ENCODE peak calls at places on chromosomes 12 and 14, in eight cellular contexts. K is uterus, W is Peyer's patch, Z is H1, X is suprapubic skin, J is body of pancreas, M is breast epithelium, S is stomach. B is an unnamed sample. For H3K4me1, the result is how much of the 10 kb centered on the place peaks cover.

GRCh38 chr12:68612245-68612644 is 1.5 kb downstream of the RAP1B start:
- DNase-seq in K (no peak), W (no peak), Z (no peak), X (no peak), J (no peak), M (no peak), S (no peak), B (no peak)

GRCh38 chr12:121167232-121167820 is 34.6 kb downstream of the P2RX7 start:
- DNase-seq in K (no peak), W (no peak), Z (no peak), X (no peak), J (no peak), M (no peak), S (no peak), B (no peak)

GRCh38 chr12:66405395-66405794 is 103.1 kb downstream of the HELB start:
- DNase-seq in K (no peak), W (no peak), Z (no peak), X (no peak), J (no peak), M (no peak), S (no peak), B (no peak)

GRCh38 chr12:93804392-93805179 is 127.4 kb downstream of the CRADD start:
- DNase-seq in K (no peak), W (no peak), Z (no peak), X (no peak), J (no peak), M (no peak), S (no peak), B (no peak)

GRCh38 chr12:3035171-3035570 is 42.0 kb upstream of the TSPAN9 start:
- DNase-seq in K (no peak), W (no peak), Z (no peak), X (no peak), J (no peak), M (no peak), S (no peak), B (peak)

GRCh38 chr14:57403521-57403864 is 13.1 kb downstream of the NAA30 start:
- DNase-seq in K (no peak), W (no peak), Z (no peak), X (no peak), J (no peak), M (no peak), S (no peak), B (no peak)

GRCh38 chr12:4562034-4562657 is at the start of gene DYRK4:
- DNase-seq in K (peak), W (peak), Z (peak), X (peak), J (peak), M (peak), S (peak), B (peak)

GRCh38 chr14:104362761-104363605 is 216.6 kb upstream of the C14orf180 start:
- DNase-seq in K (no peak), W (peak), Z (no peak), X (peak), J (no peak), M (no peak), S (no peak), B (no peak)

GRCh38 chr14:67652189-67652588 is 22.2 kb downstream of the VTI1B start:
- DNase-seq in K (no peak), W (no peak), Z (no peak), X (no peak), J (no peak), M (no peak), S (no peak), B (no peak)

GRCh38 chr12:97177482-97177881 is 270.4 kb downstream of the NEDD1 start:
- DNase-seq in K (no peak), W (no peak), Z (no peak), X (no peak), J (no peak), M (no peak), S (no peak), B (no peak)

GRCh38 chr12:6764011-6764828 is 1.9 kb upstream of the PTMS start:
- DNase-seq in K (peak), W (peak), Z (peak), X (peak), J (peak), M (peak), S (peak), B (peak)

GRCh38 chr12:6766651-6767300 is 613 bp downstream of the PTMS start:
- DNase-seq in K (peak), W (peak), Z (no peak), X (peak), J (peak), M (peak), S (peak), B (peak)

GRCh38 chr12:6765048-6765633 is 1.0 kb upstream of the PTMS start:
- DNase-seq in K (no peak), W (no peak), Z (no peak), X (no peak), J (no peak), M (no peak), S (no peak), B (no peak)

GRCh38 chr12:6767301-6767591 is 1.1 kb downstream of the PTMS start:
- DNase-seq in K (no peak), W (no peak), Z (no peak), X (no peak), J (no peak), M (no peak), S (no peak), B (no peak)

DNA sequence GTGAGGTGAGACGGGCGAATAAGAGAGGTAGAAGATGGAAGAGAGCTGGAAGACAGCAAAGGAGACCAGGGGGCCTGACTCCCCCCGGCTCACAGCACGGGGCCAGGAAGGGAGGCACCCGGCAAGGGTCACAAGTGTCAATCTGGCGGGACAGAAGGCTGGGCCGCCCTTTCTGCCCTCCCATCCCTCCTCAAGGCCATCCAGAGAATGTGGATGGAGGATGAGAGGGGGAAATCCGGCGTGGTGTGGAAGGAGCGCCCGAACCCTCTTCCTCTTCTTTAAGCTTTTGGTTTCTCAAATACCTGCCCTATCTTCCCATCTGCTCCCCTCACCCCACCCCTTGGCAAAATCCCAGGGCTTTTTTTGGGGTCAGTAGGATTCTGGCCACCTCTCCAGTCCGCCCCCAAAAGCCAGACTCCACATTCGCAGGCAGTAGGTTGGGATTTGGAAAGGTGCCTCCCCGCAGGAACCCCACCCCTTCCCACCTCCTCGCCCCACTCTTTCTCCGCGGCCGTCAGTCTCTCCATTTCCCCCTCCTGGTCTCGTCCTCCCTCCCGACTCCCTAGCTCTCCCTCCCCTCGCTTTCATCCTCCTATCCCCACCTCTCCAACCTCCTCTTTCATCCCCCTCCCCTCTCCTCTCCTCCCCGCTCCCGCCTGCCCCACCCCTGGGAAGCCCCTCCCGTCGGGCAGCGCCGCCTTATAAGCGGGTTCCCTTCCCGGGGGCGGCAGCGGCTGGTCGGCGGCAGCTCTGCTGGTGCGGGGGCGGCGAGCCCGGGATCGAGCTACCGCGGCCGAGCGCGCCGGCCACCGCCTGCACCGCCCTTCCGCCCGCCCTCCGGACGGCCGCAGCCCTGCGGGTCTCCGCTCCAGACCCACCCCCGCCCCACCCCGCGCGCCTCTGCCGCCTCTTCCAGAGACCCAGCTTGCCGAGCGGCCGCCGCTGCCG is at the start of gene PTMS:
- DNase-seq in K (peak), W (peak), Z (no peak), X (peak), J (peak), M (peak), S (peak), B (peak)
- H3K27ac ChIP-seq in K (peak), W (peak), Z (peak), X (peak), J (peak), M (peak), S (peak), B (peak)

GRCh38 chr12:75390899-75391538 is at the start of gene GLIPR1L2:
- DNase-seq in K (peak), W (peak), Z (peak), X (peak), J (peak), M (peak), S (peak), B (peak)
- TF ChIP-seq POLR2A in K (peak), W (peak), Z (no peak), X (peak), J (peak), M (peak), S (no peak), B (peak)

DNA sequence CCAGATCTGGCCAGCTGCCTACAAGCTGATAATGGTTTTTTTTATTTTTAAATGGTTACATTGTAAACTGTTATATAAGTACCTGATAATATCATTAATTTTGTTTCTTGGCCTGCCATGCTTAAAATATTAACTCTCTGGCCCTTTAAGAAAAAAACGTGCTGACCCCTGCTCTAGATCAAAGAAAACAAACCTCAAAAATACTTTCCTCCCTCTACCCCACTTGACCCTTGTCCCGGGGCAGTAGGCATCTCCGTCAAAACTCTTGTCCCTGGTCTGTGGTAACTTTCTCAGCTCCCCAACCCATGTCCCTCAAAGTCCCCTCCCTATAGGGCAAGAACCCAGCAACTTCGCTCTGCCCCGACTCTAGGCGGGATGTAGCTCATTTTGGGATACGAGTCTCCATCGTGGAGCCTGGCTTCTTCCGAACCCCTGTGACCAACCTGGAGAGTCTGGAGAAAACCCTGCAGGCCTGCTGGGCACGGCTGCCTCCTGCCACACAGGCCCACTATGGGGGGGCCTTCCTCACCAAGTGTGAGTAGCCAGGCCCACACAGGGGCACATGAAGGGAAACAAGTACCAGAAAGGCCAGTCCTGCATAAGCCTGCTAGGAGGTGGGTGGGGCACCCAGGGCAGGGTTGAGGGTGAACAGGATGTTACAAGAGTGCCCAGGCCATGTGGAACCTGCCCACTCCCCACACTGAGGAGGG is 3.5 kb downstream of the RDH5 start:
- DNase-seq in K (no peak), W (no peak), Z (no peak), X (peak), J (no peak), M (no peak), S (no peak), B (no peak)
- H3K4me1 ChIP-seq in K (under half), W (under half), Z (under half), X (half or more), J (half or more), M (under half), S (half or more), B (under half)

GRCh38 chr14:70934502-70935134 is 27.4 kb downstream of the PCNX1 start:
- DNase-seq in K (no peak), W (no peak), Z (no peak), X (no peak), J (no peak), M (no peak), S (no peak), B (no peak)
- H3K27ac ChIP-seq in K (peak), W (peak), Z (no peak), X (peak), J (no peak), M (peak), S (peak), B (peak)

GRCh38 chr12:124939428-124940142 is 25.1 kb upstream of the UBC start:
- DNase-seq in K (peak), W (peak), Z (peak), X (peak), J (peak), M (peak), S (peak), B (peak)
- TF ChIP-seq POLR2A in K (peak), W (peak), Z (no peak), X (peak), J (peak), M (no peak), S (no peak), B (no peak)